ENCODE peak calls at places on chromosomes 2 and 18, in six cellular contexts. N, F, S, R, V and T are unnamed samples.

GRCh38 chr2:126317797-126318431 is 338.0 kb upstream of the GYPC start:
- DNase-seq in N (peak), F (peak), S (no peak), R (no peak), V (no peak), T (no peak)

GRCh38 chr2:120517790-120518469 is 172.0 kb downstream of the INHBB start:
- DNase-seq in N (no peak), F (no peak), S (no peak), R (no peak), V (no peak), T (no peak)

GRCh38 chr2:128444044-128444771 is 125.5 kb upstream of the HS6ST1 start:
- DNase-seq in N (no peak), F (no peak), S (no peak), R (no peak), V (peak), T (no peak)

GRCh38 chr18:12420831-12421421 is 13.2 kb downstream of the PRELID3A start:
- DNase-seq in N (no peak), F (no peak), S (peak), R (no peak), V (no peak), T (no peak)

GRCh38 chr2:46134531-46135229 is 162.5 kb upstream of the EPAS1 start:
- DNase-seq in N (peak), F (no peak), S (no peak), R (no peak), V (peak), T (no peak)

GRCh38 chr2:215619989-215620388 is 184.1 kb upstream of the FN1 start:
- DNase-seq in N (peak), F (no peak), S (no peak), R (no peak), V (no peak), T (no peak)

GRCh38 chr18:49355028-49355427 is 105.4 kb downstream of the DYM start:
- DNase-seq in N (no peak), F (no peak), S (no peak), R (no peak), V (no peak), T (no peak)

GRCh38 chr18:11857177-11857887 is 6.1 kb downstream of the CHMP1B start:
- DNase-seq in N (peak), F (peak), S (no peak), R (no peak), V (peak), T (no peak)

GRCh38 chr18:9736942-9737813 is 29.1 kb downstream of the RAB31 start:
- DNase-seq in N (no peak), F (no peak), S (no peak), R (no peak), V (peak), T (no peak)

GRCh38 chr2:70851704-70852103 is 16.1 kb upstream of the CD207 start:
- DNase-seq in N (no peak), F (no peak), S (no peak), R (no peak), V (no peak), T (peak)